ENCODE peak calls at places on chromosomes 4 and X, in seven cellular contexts. One of them, this sample, is unnamed.

GRCh38 chr4:147340547-147341225 is 140.2 kb upstream of the EDNRA start:
- DNase-seq in Peyer's patch: no peak
- DNase-seq in naive thymus-derived CD4-positive, alpha-beta T cell: no peak
- DNase-seq in HFF-Myc: no peak
- DNase-seq in HepG2: no peak
- DNase-seq in foreskin fibroblast: peak; percentile 46
- DNase-seq in epithelial cell of esophagus: no peak
- DNase-seq in this sample: no peak

GRCh38 chrX:132266583-132267355 is 47.5 kb upstream of the RAP2C start:
- DNase-seq in Peyer's patch: no peak
- DNase-seq in naive thymus-derived CD4-positive, alpha-beta T cell: no peak
- DNase-seq in HFF-Myc: no peak
- DNase-seq in HepG2: no peak
- DNase-seq in foreskin fibroblast: peak; percentile 16
- DNase-seq in epithelial cell of esophagus: peak; percentile 57
- DNase-seq in this sample: no peak

GRCh38 chr4:8171941-8172924 is 13.6 kb upstream of the ABLIM2 start:
- DNase-seq in Peyer's patch: peak; percentile 78
- DNase-seq in naive thymus-derived CD4-positive, alpha-beta T cell: no peak
- DNase-seq in HFF-Myc: no peak
- DNase-seq in HepG2: no peak
- DNase-seq in foreskin fibroblast: peak; percentile 44
- DNase-seq in epithelial cell of esophagus: no peak
- DNase-seq in this sample: peak; percentile 31

GRCh38 chrX:42247241-42247640 is 323.9 kb upstream of the CASK start:
- DNase-seq in Peyer's patch: no peak
- DNase-seq in naive thymus-derived CD4-positive, alpha-beta T cell: no peak
- DNase-seq in HFF-Myc: no peak
- DNase-seq in HepG2: no peak
- DNase-seq in foreskin fibroblast: no peak
- DNase-seq in epithelial cell of esophagus: peak; percentile 14
- DNase-seq in this sample: no peak

GRCh38 chr4:54225671-54226398 is 3.3 kb upstream of the PDGFRA start:
- DNase-seq in Peyer's patch: no peak
- DNase-seq in naive thymus-derived CD4-positive, alpha-beta T cell: no peak
- DNase-seq in HFF-Myc: no peak
- DNase-seq in HepG2: no peak
- DNase-seq in foreskin fibroblast: no peak
- DNase-seq in epithelial cell of esophagus: no peak
- DNase-seq in this sample: no peak

GRCh38 chr4:76952631-76953587 is 3.4 kb downstream of the SEPTIN11 start:
- DNase-seq in Peyer's patch: no peak
- DNase-seq in naive thymus-derived CD4-positive, alpha-beta T cell: no peak
- DNase-seq in HFF-Myc: no peak
- DNase-seq in HepG2: no peak
- DNase-seq in foreskin fibroblast: no peak
- DNase-seq in epithelial cell of esophagus: no peak
- DNase-seq in this sample: no peak

GRCh38 chr4:85823295-85823694 is 348.3 kb downstream of the ARHGAP24 start:
- DNase-seq in Peyer's patch: no peak
- DNase-seq in naive thymus-derived CD4-positive, alpha-beta T cell: no peak
- DNase-seq in HFF-Myc: no peak
- DNase-seq in HepG2: no peak
- DNase-seq in foreskin fibroblast: no peak
- DNase-seq in epithelial cell of esophagus: peak; percentile 30
- DNase-seq in this sample: no peak

GRCh38 chr4:29309050-29309449 is 1411.1 kb upstream of the PCDH7 start:
- DNase-seq in Peyer's patch: no peak
- DNase-seq in naive thymus-derived CD4-positive, alpha-beta T cell: no peak
- DNase-seq in HFF-Myc: no peak
- DNase-seq in HepG2: no peak
- DNase-seq in foreskin fibroblast: peak; percentile 21
- DNase-seq in epithelial cell of esophagus: peak; percentile 49
- DNase-seq in this sample: no peak

GRCh38 chrX:108584617-108585211 is 145.1 kb downstream of the COL4A5 start:
- DNase-seq in Peyer's patch: no peak
- DNase-seq in naive thymus-derived CD4-positive, alpha-beta T cell: no peak
- DNase-seq in HFF-Myc: no peak
- DNase-seq in HepG2: no peak
- DNase-seq in foreskin fibroblast: no peak
- DNase-seq in epithelial cell of esophagus: peak; percentile 18
- DNase-seq in this sample: no peak

GRCh38 chrX:9438950-9439494 is 25.8 kb upstream of the TBL1X start:
- DNase-seq in Peyer's patch: no peak
- DNase-seq in naive thymus-derived CD4-positive, alpha-beta T cell: no peak
- DNase-seq in HFF-Myc: no peak
- DNase-seq in HepG2: no peak
- DNase-seq in foreskin fibroblast: no peak
- DNase-seq in epithelial cell of esophagus: no peak
- DNase-seq in this sample: no peak

GRCh38 chr4:42436950-42437349 is 39.7 kb downstream of the SHISA3 start:
- DNase-seq in Peyer's patch: no peak
- DNase-seq in naive thymus-derived CD4-positive, alpha-beta T cell: no peak
- DNase-seq in HFF-Myc: no peak
- DNase-seq in HepG2: no peak
- DNase-seq in foreskin fibroblast: no peak
- DNase-seq in epithelial cell of esophagus: no peak
- DNase-seq in this sample: no peak

GRCh38 chr4:910366-911091 is 21.6 kb downstream of the GAK start:
- DNase-seq in Peyer's patch: no peak
- DNase-seq in naive thymus-derived CD4-positive, alpha-beta T cell: no peak
- DNase-seq in HFF-Myc: no peak
- DNase-seq in HepG2: no peak
- DNase-seq in foreskin fibroblast: no peak
- DNase-seq in epithelial cell of esophagus: no peak
- DNase-seq in this sample: no peak

GRCh38 chrX:124736553-124737240 is 390.3 kb downstream of the SH2D1A start:
- DNase-seq in Peyer's patch: peak; percentile 38
- DNase-seq in naive thymus-derived CD4-positive, alpha-beta T cell: peak; percentile 65
- DNase-seq in HFF-Myc: no peak
- DNase-seq in HepG2: no peak
- DNase-seq in foreskin fibroblast: no peak
- DNase-seq in epithelial cell of esophagus: no peak
- DNase-seq in this sample: peak; percentile 28

GRCh38 chrX:47321978-47322377 is 48.4 kb upstream of the ZNF157 start:
- DNase-seq in Peyer's patch: no peak
- DNase-seq in naive thymus-derived CD4-positive, alpha-beta T cell: no peak
- DNase-seq in HFF-Myc: no peak
- DNase-seq in HepG2: no peak
- DNase-seq in foreskin fibroblast: no peak
- DNase-seq in epithelial cell of esophagus: no peak
- DNase-seq in this sample: no peak

GRCh38 chr4:131091896-131092295 is 1995.9 kb downstream of the C4orf33 start:
- DNase-seq in Peyer's patch: no peak
- DNase-seq in naive thymus-derived CD4-positive, alpha-beta T cell: no peak
- DNase-seq in HFF-Myc: peak; percentile 0
- DNase-seq in HepG2: peak; percentile 19
- DNase-seq in foreskin fibroblast: no peak
- DNase-seq in epithelial cell of esophagus: peak; percentile 63
- DNase-seq in this sample: no peak

GRCh38 chr4:141851246-141851891 is 215.0 kb downstream of the IL15 start:
- DNase-seq in Peyer's patch: no peak
- DNase-seq in naive thymus-derived CD4-positive, alpha-beta T cell: no peak
- DNase-seq in HFF-Myc: no peak
- DNase-seq in HepG2: no peak
- DNase-seq in foreskin fibroblast: peak; percentile 12
- DNase-seq in epithelial cell of esophagus: peak; percentile 81
- DNase-seq in this sample: no peak

DNA sequence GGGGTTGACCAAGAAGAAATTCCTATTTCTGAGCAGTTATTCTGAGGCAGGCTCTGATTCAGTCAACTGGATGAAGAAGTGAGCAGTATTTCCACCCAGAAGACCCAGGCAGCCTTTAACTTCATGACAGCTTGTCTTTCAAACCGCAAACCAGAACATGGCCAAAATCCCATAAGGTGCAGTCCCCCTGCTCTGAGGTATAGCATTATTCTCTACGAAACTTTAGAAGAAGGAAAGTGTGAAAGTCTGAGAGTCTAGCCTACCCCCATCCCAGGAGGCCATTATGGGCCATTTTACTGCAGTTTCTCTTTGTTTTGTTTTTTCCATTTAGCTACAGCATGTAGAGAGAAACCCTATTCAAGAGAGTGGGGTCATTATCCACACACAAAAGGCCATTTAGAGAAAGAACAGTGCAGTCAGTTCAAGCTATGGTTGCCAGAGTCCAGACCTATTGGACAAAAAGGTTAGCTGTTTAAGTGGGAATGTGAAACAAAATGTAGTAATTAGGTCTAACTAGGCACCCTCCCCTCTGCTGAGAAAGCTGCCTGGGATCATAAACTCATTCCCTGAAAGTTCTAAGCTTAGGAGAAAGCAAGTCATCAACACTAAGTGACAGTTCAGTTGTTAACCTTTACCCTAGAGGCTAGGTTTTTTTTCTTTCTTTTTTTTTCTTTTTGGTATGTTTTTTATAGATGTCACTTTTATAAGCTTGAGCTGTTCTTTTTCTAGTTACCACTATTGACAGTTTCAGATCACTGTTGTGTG is 52.1 kb upstream of the RASGEF1B start:
- DNase-seq in Peyer's patch: no peak
- DNase-seq in naive thymus-derived CD4-positive, alpha-beta T cell: no peak
- DNase-seq in HFF-Myc: no peak
- DNase-seq in HepG2: no peak
- DNase-seq in foreskin fibroblast: no peak
- DNase-seq in epithelial cell of esophagus: no peak
- DNase-seq in this sample: no peak
- H3K4me3 ChIP-seq in Peyer's patch: no peak overlapping the region
- H3K4me3 ChIP-seq in naive thymus-derived CD4-positive, alpha-beta T cell: no peak overlapping the region
- H3K4me3 ChIP-seq in HFF-Myc: no peak overlapping the region
- H3K4me3 ChIP-seq in HepG2: no peak overlapping the region
- H3K4me3 ChIP-seq in foreskin fibroblast: no peak overlapping the region
- H3K4me3 ChIP-seq in epithelial cell of esophagus: no peak overlapping the region
- H3K4me3 ChIP-seq in this sample: no peak overlapping the region

DNA sequence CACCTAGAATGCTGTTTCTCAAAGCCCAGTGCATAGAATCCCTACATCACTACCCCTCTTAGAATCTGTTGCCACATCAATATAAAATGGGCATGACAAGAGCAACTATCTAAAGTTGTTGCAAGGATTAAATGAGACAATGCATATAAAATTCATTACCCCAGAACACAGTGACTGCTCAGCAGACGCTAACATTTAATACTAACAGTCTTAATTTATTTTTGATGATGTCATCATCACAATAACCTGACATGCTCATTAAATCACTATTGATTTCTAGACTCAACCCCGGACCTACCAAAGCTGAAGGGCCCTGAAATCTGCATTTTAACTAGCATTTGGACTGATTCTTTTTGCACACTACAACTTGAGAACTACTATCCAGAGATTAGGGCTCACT is 3.9 kb downstream of the ARSJ start:
- DNase-seq in Peyer's patch: no peak
- DNase-seq in naive thymus-derived CD4-positive, alpha-beta T cell: no peak
- DNase-seq in HFF-Myc: no peak
- DNase-seq in HepG2: no peak
- DNase-seq in foreskin fibroblast: no peak
- DNase-seq in epithelial cell of esophagus: no peak
- DNase-seq in this sample: no peak
- H3K4me3 ChIP-seq in Peyer's patch: no peak overlapping the region
- H3K4me3 ChIP-seq in naive thymus-derived CD4-positive, alpha-beta T cell: no peak overlapping the region
- H3K4me3 ChIP-seq in HFF-Myc: peak overlapping the region; percentile 92
- H3K4me3 ChIP-seq in HepG2: no peak overlapping the region
- H3K4me3 ChIP-seq in foreskin fibroblast: peak overlapping the region; percentile 93
- H3K4me3 ChIP-seq in epithelial cell of esophagus: peak overlapping the region; percentile 34
- H3K4me3 ChIP-seq in this sample: no peak overlapping the region

GRCh38 chr4:112511294-112512118 is 4.5 kb downstream of the NEUROG2 start:
- DNase-seq in Peyer's patch: no peak
- DNase-seq in naive thymus-derived CD4-positive, alpha-beta T cell: no peak
- DNase-seq in HFF-Myc: no peak
- DNase-seq in HepG2: no peak
- DNase-seq in foreskin fibroblast: no peak
- DNase-seq in epithelial cell of esophagus: no peak
- DNase-seq in this sample: no peak

GRCh38 chr4:112510191-112510467 is 5.9 kb downstream of the NEUROG2 start:
- DNase-seq in Peyer's patch: no peak
- DNase-seq in naive thymus-derived CD4-positive, alpha-beta T cell: no peak
- DNase-seq in HFF-Myc: no peak
- DNase-seq in HepG2: no peak
- DNase-seq in foreskin fibroblast: no peak
- DNase-seq in epithelial cell of esophagus: no peak
- DNase-seq in this sample: peak; percentile 42

GRCh38 chr4:112510468-112511293 is 5.3 kb downstream of the NEUROG2 start:
- DNase-seq in Peyer's patch: no peak
- DNase-seq in naive thymus-derived CD4-positive, alpha-beta T cell: no peak
- DNase-seq in HFF-Myc: no peak
- DNase-seq in HepG2: no peak
- DNase-seq in foreskin fibroblast: no peak
- DNase-seq in epithelial cell of esophagus: no peak
- DNase-seq in this sample: no peak

GRCh38 chr4:112514079-112514448 is 1.9 kb downstream of the NEUROG2 start:
- DNase-seq in Peyer's patch: no peak
- DNase-seq in naive thymus-derived CD4-positive, alpha-beta T cell: no peak
- DNase-seq in HFF-Myc: no peak
- DNase-seq in HepG2: no peak
- DNase-seq in foreskin fibroblast: no peak
- DNase-seq in epithelial cell of esophagus: no peak
- DNase-seq in this sample: no peak

DNA sequence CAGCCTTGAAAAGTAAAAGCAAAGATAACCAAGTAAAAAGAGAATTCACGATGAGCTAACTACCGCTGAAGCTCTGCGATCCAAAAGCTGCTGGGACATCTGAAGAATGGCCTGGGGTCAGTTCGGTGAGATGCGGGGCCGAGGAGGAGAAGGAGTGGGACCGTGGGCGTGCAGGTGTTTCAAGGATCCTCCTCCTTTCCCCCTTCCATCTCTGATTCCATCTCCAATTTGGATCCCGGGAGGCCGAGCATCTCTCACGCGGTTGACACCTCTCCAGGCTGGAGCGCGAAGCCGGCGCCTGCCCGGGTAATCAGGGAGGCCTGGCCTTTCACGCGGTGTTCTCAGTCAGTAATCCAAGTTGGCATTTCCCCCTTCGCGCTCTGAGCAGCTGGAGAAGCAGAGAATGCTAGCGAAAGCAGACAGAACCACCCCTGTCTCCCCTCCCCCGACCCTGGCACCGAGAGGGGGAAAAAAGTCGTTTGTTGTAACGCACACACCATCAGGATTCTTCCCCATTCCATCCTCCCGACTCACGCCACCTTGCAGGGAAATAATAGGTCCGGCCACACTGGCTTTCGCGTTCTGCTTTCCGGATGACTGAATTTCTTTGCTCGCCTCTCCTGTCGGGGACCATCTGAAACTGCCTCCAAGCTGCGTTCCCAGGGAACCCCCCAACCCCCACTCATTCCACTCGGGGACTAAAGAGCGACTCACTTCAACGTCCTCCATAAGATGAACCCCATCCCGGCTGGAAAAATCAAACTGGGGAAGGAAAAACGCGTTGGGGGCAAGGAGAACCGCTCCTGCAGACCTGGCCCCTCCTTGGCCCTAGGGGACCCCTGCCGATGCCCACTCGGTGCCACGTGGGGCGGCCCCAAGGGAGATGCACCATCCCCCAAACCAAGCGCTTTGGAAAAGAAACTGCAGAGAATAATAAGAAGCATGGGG is 6.5 kb downstream of the NEUROG2 start:
- DNase-seq in Peyer's patch: no peak
- DNase-seq in naive thymus-derived CD4-positive, alpha-beta T cell: no peak
- DNase-seq in HFF-Myc: no peak
- DNase-seq in HepG2: no peak
- DNase-seq in foreskin fibroblast: no peak
- DNase-seq in epithelial cell of esophagus: peak; percentile 67
- DNase-seq in this sample: no peak
- H3K4me3 ChIP-seq in Peyer's patch: no peak overlapping the region
- H3K4me3 ChIP-seq in naive thymus-derived CD4-positive, alpha-beta T cell: no peak overlapping the region
- H3K4me3 ChIP-seq in HFF-Myc: no peak overlapping the region
- H3K4me3 ChIP-seq in HepG2: no peak overlapping the region
- H3K4me3 ChIP-seq in foreskin fibroblast: peak overlapping the region; percentile 30
- H3K4me3 ChIP-seq in epithelial cell of esophagus: peak overlapping the region; percentile 21
- H3K4me3 ChIP-seq in this sample: no peak overlapping the region

GRCh38 chr4:145679991-145680455 is at the start of gene C4orf51:
- DNase-seq in Peyer's patch: no peak
- DNase-seq in naive thymus-derived CD4-positive, alpha-beta T cell: no peak
- DNase-seq in HFF-Myc: peak; percentile 14
- DNase-seq in HepG2: peak; percentile 10
- DNase-seq in foreskin fibroblast: peak; percentile 37
- DNase-seq in epithelial cell of esophagus: peak; percentile 59
- DNase-seq in this sample: no peak
- H3K4me3 ChIP-seq in Peyer's patch: no peak within 1 kb of the TSS
- H3K4me3 ChIP-seq in naive thymus-derived CD4-positive, alpha-beta T cell: no peak within 1 kb of the TSS
- H3K4me3 ChIP-seq in HFF-Myc: no peak within 1 kb of the TSS
- H3K4me3 ChIP-seq in HepG2: no peak within 1 kb of the TSS
- H3K4me3 ChIP-seq in foreskin fibroblast: no peak within 1 kb of the TSS
- H3K4me3 ChIP-seq in epithelial cell of esophagus: no peak within 1 kb of the TSS
- H3K4me3 ChIP-seq in this sample: no peak within 1 kb of the TSS